ENCODE peak calls at places on chromosomes 12 and 14, in five cellular contexts. One of them, this sample, is unnamed.

GRCh38 chr14:90554341-90554740 is 157.5 kb downstream of the CALM1 start:
- DNase-seq in A549: no peak
- DNase-seq in choroid plexus epithelial cell: no peak
- DNase-seq in pancreas: no peak
- DNase-seq in astrocyte: no peak
- DNase-seq in this sample: no peak

GRCh38 chr12:53096089-53096741 is 1.3 kb upstream of the IGFBP6 start:
- DNase-seq in A549: no peak
- DNase-seq in choroid plexus epithelial cell: peak; percentile 25
- DNase-seq in pancreas: no peak
- DNase-seq in astrocyte: peak; percentile 72
- DNase-seq in this sample: no peak

GRCh38 chr12:32603858-32604257 is 75.2 kb upstream of the DNM1L start:
- DNase-seq in A549: no peak
- DNase-seq in choroid plexus epithelial cell: peak; percentile 45
- DNase-seq in pancreas: no peak
- DNase-seq in astrocyte: peak; percentile 75
- DNase-seq in this sample: peak; percentile 59

GRCh38 chr14:61026523-61026922 is 45.5 kb downstream of the SLC38A6 start:
- DNase-seq in A549: no peak
- DNase-seq in choroid plexus epithelial cell: no peak
- DNase-seq in pancreas: no peak
- DNase-seq in astrocyte: no peak
- DNase-seq in this sample: no peak

GRCh38 chr12:100566887-100567637 is 6.4 kb upstream of the GAS2L3 start:
- DNase-seq in A549: no peak
- DNase-seq in choroid plexus epithelial cell: peak; percentile 56
- DNase-seq in pancreas: no peak
- DNase-seq in astrocyte: peak; percentile 15
- DNase-seq in this sample: no peak

GRCh38 chr14:24054324-24054641 is 2.5 kb downstream of the CARMIL3 start:
- DNase-seq in A549: no peak
- DNase-seq in choroid plexus epithelial cell: no peak
- DNase-seq in pancreas: no peak
- DNase-seq in astrocyte: no peak
- DNase-seq in this sample: no peak

GRCh38 chr14:55354500-55354899 is 57.1 kb downstream of the ATG14 start:
- DNase-seq in A549: peak; percentile 44
- DNase-seq in choroid plexus epithelial cell: peak; percentile 78
- DNase-seq in pancreas: peak; percentile 39
- DNase-seq in astrocyte: peak; percentile 15
- DNase-seq in this sample: no peak

GRCh38 chr14:32584079-32584478 is 255.0 kb downstream of the AKAP6 start:
- DNase-seq in A549: no peak
- DNase-seq in choroid plexus epithelial cell: no peak
- DNase-seq in pancreas: no peak
- DNase-seq in astrocyte: no peak
- DNase-seq in this sample: no peak

GRCh38 chr12:54021432-54022013 is 6.7 kb upstream of the HOXC6 start:
- DNase-seq in A549: no peak
- DNase-seq in choroid plexus epithelial cell: no peak
- DNase-seq in pancreas: no peak
- DNase-seq in astrocyte: no peak
- DNase-seq in this sample: no peak

GRCh38 chr14:104171029-104171697 is 32.8 kb downstream of the KIF26A start:
- DNase-seq in A549: no peak
- DNase-seq in choroid plexus epithelial cell: no peak
- DNase-seq in pancreas: peak; percentile 66
- DNase-seq in astrocyte: no peak
- DNase-seq in this sample: no peak

GRCh38 chr12:4215862-4216541 is 57.6 kb upstream of the CCND2 start:
- DNase-seq in A549: no peak
- DNase-seq in choroid plexus epithelial cell: no peak
- DNase-seq in pancreas: no peak
- DNase-seq in astrocyte: no peak
- DNase-seq in this sample: no peak

GRCh38 chr12:111741235-111741812 is 25.4 kb upstream of the ALDH2 start:
- DNase-seq in A549: no peak
- DNase-seq in choroid plexus epithelial cell: peak; percentile 56
- DNase-seq in pancreas: peak; percentile 38
- DNase-seq in astrocyte: peak; percentile 42
- DNase-seq in this sample: no peak

GRCh38 chr14:23399136-23399535 is 8.9 kb downstream of the MYH6 start:
- DNase-seq in A549: no peak
- DNase-seq in choroid plexus epithelial cell: no peak
- DNase-seq in pancreas: no peak
- DNase-seq in astrocyte: no peak
- DNase-seq in this sample: no peak

GRCh38 chr14:85599939-85600338 is 70.0 kb downstream of the FLRT2 start:
- DNase-seq in A549: no peak
- DNase-seq in choroid plexus epithelial cell: peak; percentile 65
- DNase-seq in pancreas: no peak
- DNase-seq in astrocyte: peak; percentile 74
- DNase-seq in this sample: no peak

GRCh38 chr12:12528361-12529092 is 34.1 kb downstream of the DUSP16 start:
- DNase-seq in A549: no peak
- DNase-seq in choroid plexus epithelial cell: no peak
- DNase-seq in pancreas: no peak
- DNase-seq in astrocyte: no peak
- DNase-seq in this sample: no peak

GRCh38 chr14:69878251-69878650 is 965 bp upstream of the SMOC1 start:
- DNase-seq in A549: no peak
- DNase-seq in choroid plexus epithelial cell: no peak
- DNase-seq in pancreas: no peak
- DNase-seq in astrocyte: no peak
- DNase-seq in this sample: no peak

GRCh38 chr14:103000291-103000921 is 56.9 kb downstream of the CDC42BPB start:
- DNase-seq in A549: no peak
- DNase-seq in choroid plexus epithelial cell: no peak
- DNase-seq in pancreas: no peak
- DNase-seq in astrocyte: no peak
- DNase-seq in this sample: no peak

GRCh38 chr12:89828575-89828974 is 119.9 kb upstream of the ATP2B1 start:
- DNase-seq in A549: no peak
- DNase-seq in choroid plexus epithelial cell: no peak
- DNase-seq in pancreas: no peak
- DNase-seq in astrocyte: no peak
- DNase-seq in this sample: no peak

GRCh38 chr12:31958601-31959000 is 614 bp upstream of the RESF1 start:
- DNase-seq in A549: no peak
- DNase-seq in choroid plexus epithelial cell: no peak
- DNase-seq in pancreas: no peak
- DNase-seq in astrocyte: no peak
- DNase-seq in this sample: no peak

GRCh38 chr14:54191846-54192245 is 205.0 kb upstream of the CDKN3 start:
- DNase-seq in A549: no peak
- DNase-seq in choroid plexus epithelial cell: no peak
- DNase-seq in pancreas: no peak
- DNase-seq in astrocyte: no peak
- DNase-seq in this sample: no peak

GRCh38 chr12:115918763-115919162 is 358.7 kb downstream of the MED13L start:
- DNase-seq in A549: no peak
- DNase-seq in choroid plexus epithelial cell: no peak
- DNase-seq in pancreas: no peak
- DNase-seq in astrocyte: no peak
- DNase-seq in this sample: no peak

GRCh38 chr14:23601424-23601823 is 22.8 kb upstream of the JPH4 start:
- DNase-seq in A549: no peak
- DNase-seq in choroid plexus epithelial cell: no peak
- DNase-seq in pancreas: no peak
- DNase-seq in astrocyte: no peak
- DNase-seq in this sample: no peak

GRCh38 chr14:57737598-57737997 is 128.3 kb downstream of the SLC35F4 start:
- DNase-seq in A549: no peak
- DNase-seq in choroid plexus epithelial cell: no peak
- DNase-seq in pancreas: no peak
- DNase-seq in astrocyte: no peak
- DNase-seq in this sample: no peak

GRCh38 chr12:46268349-46268616 is 560 bp downstream of the SLC38A1 start:
- DNase-seq in A549: no peak
- DNase-seq in choroid plexus epithelial cell: peak; percentile 27
- DNase-seq in pancreas: no peak
- DNase-seq in astrocyte: peak; percentile 6
- DNase-seq in this sample: no peak

GRCh38 chr14:99628832-99629618 is 15.9 kb upstream of the HHIPL1 start:
- DNase-seq in A549: peak; percentile 89
- DNase-seq in choroid plexus epithelial cell: peak; percentile 74
- DNase-seq in pancreas: peak; percentile 65
- DNase-seq in astrocyte: no peak
- DNase-seq in this sample: no peak

GRCh38 chr12:72523754-72524153 is 251.6 kb downstream of the TRHDE start:
- DNase-seq in A549: no peak
- DNase-seq in choroid plexus epithelial cell: peak; percentile 17
- DNase-seq in pancreas: no peak
- DNase-seq in astrocyte: no peak
- DNase-seq in this sample: no peak

GRCh38 chr14:95156153-95156764 is 1.1 kb downstream of the DICER1 start:
- DNase-seq in A549: no peak
- DNase-seq in choroid plexus epithelial cell: peak; percentile 36
- DNase-seq in pancreas: no peak
- DNase-seq in astrocyte: peak; percentile 16
- DNase-seq in this sample: no peak

GRCh38 chr12:14883663-14884062 is 2.0 kb downstream of the MGP start:
- DNase-seq in A549: no peak
- DNase-seq in choroid plexus epithelial cell: no peak
- DNase-seq in pancreas: no peak
- DNase-seq in astrocyte: no peak
- DNase-seq in this sample: no peak

GRCh38 chr12:92701441-92701840 is 1.3 kb upstream of the PLEKHG7 start:
- DNase-seq in A549: no peak
- DNase-seq in choroid plexus epithelial cell: no peak
- DNase-seq in pancreas: no peak
- DNase-seq in astrocyte: no peak
- DNase-seq in this sample: no peak

GRCh38 chr14:70292716-70293115 is 66.8 kb downstream of the COX16 start:
- DNase-seq in A549: no peak
- DNase-seq in choroid plexus epithelial cell: no peak
- DNase-seq in pancreas: no peak
- DNase-seq in astrocyte: no peak
- DNase-seq in this sample: no peak

GRCh38 chr14:72024043-72024407 is 91.8 kb downstream of the RGS6 start:
- DNase-seq in A549: no peak
- DNase-seq in choroid plexus epithelial cell: peak; percentile 45
- DNase-seq in pancreas: peak; percentile 17
- DNase-seq in astrocyte: peak; percentile 1
- DNase-seq in this sample: no peak

GRCh38 chr12:50222275-50222783 is 55.2 kb upstream of the CERS5 start:
- DNase-seq in A549: no peak
- DNase-seq in choroid plexus epithelial cell: peak; percentile 96
- DNase-seq in pancreas: no peak
- DNase-seq in astrocyte: peak; percentile 88
- DNase-seq in this sample: peak; percentile 89

DNA sequence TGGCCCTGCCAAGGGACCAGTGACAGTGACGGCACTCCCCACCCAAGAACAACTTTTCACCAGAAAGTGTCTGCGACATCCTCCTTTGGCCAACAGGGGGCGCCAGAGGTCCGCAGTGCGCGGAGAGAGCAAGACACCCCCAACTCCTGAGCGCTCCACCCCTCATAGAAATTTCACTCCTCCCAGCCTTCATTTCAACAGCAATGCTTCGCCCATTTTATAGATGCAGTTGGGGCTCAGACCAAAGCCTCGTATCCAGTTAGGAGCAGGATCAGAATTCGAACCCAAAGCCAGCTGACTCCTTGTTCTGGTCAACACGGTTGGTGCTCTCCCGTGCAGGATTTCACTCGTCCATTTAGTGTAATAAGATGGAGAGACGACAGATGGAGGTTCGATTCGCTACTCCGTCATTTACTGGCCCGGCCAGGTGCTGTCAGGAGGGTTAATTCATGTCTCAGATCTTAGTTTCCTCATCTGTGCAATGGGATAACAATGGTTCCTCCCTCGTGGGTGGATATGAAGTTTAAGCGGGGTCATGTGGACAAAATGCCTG is 2.4 kb upstream of the POP5 start:
- DNase-seq in A549: peak; percentile 58
- DNase-seq in choroid plexus epithelial cell: peak; percentile 67
- DNase-seq in pancreas: peak; percentile 47
- DNase-seq in astrocyte: peak; percentile 11
- DNase-seq in this sample: peak; percentile 24
- H3K4me3 ChIP-seq in A549: no peak overlapping the region
- H3K4me3 ChIP-seq in choroid plexus epithelial cell: no peak overlapping the region
- H3K4me3 ChIP-seq in pancreas: no peak overlapping the region
- H3K4me3 ChIP-seq in astrocyte: peak overlapping the region; percentile 17
- H3K4me3 ChIP-seq in this sample: no peak overlapping the region

DNA sequence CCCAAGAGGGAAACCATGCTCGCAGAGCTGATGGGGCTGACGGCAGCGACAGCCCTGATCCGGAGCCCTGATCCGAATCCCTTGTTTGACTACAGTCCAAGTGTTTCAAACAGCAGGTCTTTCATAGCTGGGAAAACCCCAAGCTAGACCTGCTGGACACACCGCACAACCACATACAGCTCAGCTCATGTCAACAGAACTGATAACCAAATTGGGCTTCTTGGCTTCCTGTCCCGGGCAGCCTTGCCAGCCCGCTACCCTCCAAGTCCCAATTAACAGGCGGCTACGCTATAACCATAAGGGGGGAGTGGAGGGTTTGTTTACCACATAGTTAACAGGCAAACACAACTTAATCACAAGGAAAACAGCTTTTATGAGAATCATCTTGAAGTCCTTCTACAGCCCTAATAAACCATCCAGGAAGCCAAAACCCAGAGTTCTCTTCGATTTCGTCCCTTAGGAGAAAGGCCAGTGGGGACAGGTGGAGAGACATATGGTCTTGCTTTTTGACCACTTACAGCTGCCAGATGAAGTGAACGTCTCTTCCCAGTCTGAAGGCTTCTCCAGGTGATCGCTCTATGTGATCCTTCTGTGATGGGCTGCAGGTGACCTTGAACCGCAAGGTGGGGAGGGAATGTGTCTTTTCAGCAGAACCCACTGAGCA is 64.5 kb upstream of the MANSC4 start:
- DNase-seq in A549: no peak
- DNase-seq in choroid plexus epithelial cell: no peak
- DNase-seq in pancreas: peak; percentile 46
- DNase-seq in astrocyte: peak; percentile 31
- DNase-seq in this sample: no peak
- H3K4me3 ChIP-seq in A549: no peak overlapping the region
- H3K4me3 ChIP-seq in choroid plexus epithelial cell: no peak overlapping the region
- H3K4me3 ChIP-seq in pancreas: no peak overlapping the region
- H3K4me3 ChIP-seq in astrocyte: no peak overlapping the region
- H3K4me3 ChIP-seq in this sample: no peak overlapping the region

GRCh38 chr12:10191865-10192264 is 13.0 kb downstream of the TMEM52B start:
- DNase-seq in A549: no peak
- DNase-seq in choroid plexus epithelial cell: peak; percentile 47
- DNase-seq in pancreas: no peak
- DNase-seq in astrocyte: peak; percentile 87
- DNase-seq in this sample: no peak
- H3K4me3 ChIP-seq in A549: no peak overlapping the region
- H3K4me3 ChIP-seq in choroid plexus epithelial cell: no peak overlapping the region
- H3K4me3 ChIP-seq in pancreas: no peak overlapping the region
- H3K4me3 ChIP-seq in astrocyte: no peak overlapping the region
- H3K4me3 ChIP-seq in this sample: no peak overlapping the region

DNA sequence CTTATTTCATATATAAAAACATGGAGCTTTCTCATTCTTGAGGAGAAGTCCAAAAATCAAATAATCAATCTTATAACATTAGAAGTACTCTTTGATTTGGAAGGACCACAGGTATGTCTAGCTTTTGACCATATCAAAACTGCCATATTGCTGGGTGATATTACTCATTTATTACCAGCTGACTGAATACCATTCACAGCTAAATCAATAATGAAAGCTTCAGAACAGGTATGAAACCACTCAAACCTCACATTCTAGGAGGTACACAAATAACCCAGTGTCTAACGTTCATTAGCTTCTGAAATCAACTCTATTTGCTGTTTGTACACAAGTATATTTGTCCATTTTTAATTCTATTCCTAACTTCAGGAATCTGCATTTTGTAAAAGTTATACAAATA is 16.8 kb upstream of the CCDC91 start:
- DNase-seq in A549: no peak
- DNase-seq in choroid plexus epithelial cell: no peak
- DNase-seq in pancreas: no peak
- DNase-seq in astrocyte: no peak
- DNase-seq in this sample: no peak
- H3K4me3 ChIP-seq in A549: no peak overlapping the region
- H3K4me3 ChIP-seq in choroid plexus epithelial cell: no peak overlapping the region
- H3K4me3 ChIP-seq in pancreas: no peak overlapping the region
- H3K4me3 ChIP-seq in astrocyte: no peak overlapping the region
- H3K4me3 ChIP-seq in this sample: no peak overlapping the region

This sample was measured in HFF-Myc.